ENCODE peak calls at places on chromosomes 11 and 22, in seven cellular contexts. W is ovary, K is IMR-90, Z is lower leg skin, L is heart left ventricle, S is NB4, F is prostate gland. O is an unnamed sample.

GRCh38 chr22:23684051-23684450 is 6.8 kb upstream of the RGL4 start:
- DNase-seq in L (no peak), W (peak), K (no peak), Z (no peak), S (no peak), F (no peak), O (peak)

GRCh38 chr22:28021998-28022660 is 103.1 kb upstream of the PITPNB start:
- DNase-seq in L (no peak), Z (no peak), F (no peak), W (no peak), K (no peak), S (no peak), O (no peak)

GRCh38 chr11:33168605-33169240 is 7.4 kb upstream of the CSTF3 start:
- DNase-seq in S (no peak), K (peak), L (no peak), Z (no peak), F (no peak), W (no peak), O (no peak)

GRCh38 chr11:78231962-78232459 is 43.3 kb downstream of the USP35 start:
- DNase-seq in K (peak), W (no peak), L (no peak), Z (no peak), S (no peak), F (no peak), O (no peak)

GRCh38 chr11:43898574-43898973 is 17.9 kb downstream of the ALKBH3 start:
- DNase-seq in L (no peak), W (no peak), F (no peak), S (no peak), Z (no peak), K (no peak), O (no peak)

GRCh38 chr11:65802841-65803240 is 16.0 kb downstream of the OVOL1 start:
- DNase-seq in S (no peak), K (no peak), F (no peak), L (peak), W (no peak), Z (no peak), O (no peak)

GRCh38 chr22:46143491-46144147 is 6.7 kb upstream of the PPARA start:
- DNase-seq in L (no peak), S (no peak), K (no peak), Z (no peak), W (peak), F (peak), O (no peak)

GRCh38 chr22:37566903-37567798 is 6.9 kb downstream of the CDC42EP1 start:
- DNase-seq in Z (no peak), F (peak), L (peak), S (peak), W (peak), K (peak), O (peak)

GRCh38 chr11:35918716-35919115 is 25.1 kb upstream of the LDLRAD3 start:
- DNase-seq in K (no peak), F (no peak), W (no peak), S (no peak), L (no peak), Z (no peak), O (no peak)

GRCh38 chr22:41445171-41446056 is 1.2 kb downstream of the TOB2 start:
- DNase-seq in Z (peak), S (peak), K (no peak), F (peak), L (no peak), W (peak), O (peak)

GRCh38 chr22:36304429-36304828 is 51.5 kb downstream of the APOL1 start:
- DNase-seq in S (no peak), K (peak), W (no peak), Z (no peak), F (no peak), L (no peak), O (no peak)
- TF ChIP-seq POLR2A in S (no peak), K (no peak), W (no peak), Z (no peak), F (no peak), L (no peak), O (no peak)

GRCh38 chr11:813440-814096 is 3.8 kb downstream of the RPLP2 start:
- DNase-seq in Z (no peak), S (peak), K (no peak), L (no peak), F (no peak), W (no peak), O (no peak)
- TF ChIP-seq POLR2A in Z (no peak), S (no peak), K (peak), L (no peak), F (no peak), W (no peak), O (no peak)

GRCh38 chr11:22832315-22833041 is 2.9 kb upstream of the SVIP start:
- DNase-seq in Z (no peak), W (no peak), F (no peak), K (no peak), S (no peak), L (no peak), O (no peak)

GRCh38 chr11:22828373-22828772 is 1.2 kb downstream of the SVIP start:
- DNase-seq in S (peak), F (no peak), W (no peak), L (no peak), K (no peak), Z (no peak), O (no peak)

GRCh38 chr11:22830082-22830414 is 447 bp upstream of the SVIP start:
- DNase-seq in S (no peak), K (no peak), L (no peak), Z (no peak), F (no peak), W (no peak), O (no peak)

DNA sequence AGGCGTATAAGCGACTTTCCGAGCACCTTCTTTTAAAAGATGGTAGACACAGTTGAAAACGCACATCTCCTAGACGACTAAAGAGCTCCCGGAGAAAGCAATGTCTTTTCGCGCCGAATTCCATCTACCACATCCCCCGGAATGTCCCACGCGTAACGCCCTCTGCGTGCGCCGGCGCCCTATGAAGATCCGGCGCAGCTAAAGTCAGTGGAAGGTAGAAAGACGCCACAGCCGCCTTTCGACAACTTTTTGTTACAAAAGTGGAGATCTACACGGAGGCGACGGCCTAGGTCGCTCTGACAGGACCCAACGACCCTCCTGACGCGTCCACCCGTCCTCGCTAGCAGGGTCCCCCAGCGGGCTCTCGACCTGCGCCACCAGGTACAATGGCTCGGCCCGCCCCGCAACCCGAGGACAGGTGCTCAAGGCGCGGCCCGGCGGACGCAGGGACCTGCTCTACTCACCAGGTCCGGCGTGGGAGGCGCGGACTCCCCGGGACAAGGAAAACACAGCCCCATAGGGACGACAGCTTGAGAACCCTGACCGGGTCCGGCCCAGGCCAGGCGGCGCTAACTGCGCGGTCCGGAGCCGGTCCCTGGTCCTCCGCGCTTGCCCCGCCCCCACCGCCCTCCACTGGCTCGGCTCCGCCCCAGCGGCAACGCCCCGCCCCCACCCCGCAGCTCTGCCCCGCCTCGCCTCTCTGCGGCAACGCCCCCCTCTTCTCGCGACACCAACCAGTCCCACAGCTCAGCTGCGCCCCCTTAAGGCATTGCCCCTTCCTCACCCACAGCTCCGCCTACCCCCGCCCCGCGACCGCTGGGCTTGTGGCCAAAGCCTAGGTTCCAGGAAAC is at the start of gene SVIP:
- DNase-seq in K (peak), F (peak), W (peak), L (peak), Z (peak), S (peak), O (peak)
- TF ChIP-seq POLR2A in K (no peak), F (peak), W (peak), L (peak), Z (no peak), S (no peak), O (peak)

DNA sequence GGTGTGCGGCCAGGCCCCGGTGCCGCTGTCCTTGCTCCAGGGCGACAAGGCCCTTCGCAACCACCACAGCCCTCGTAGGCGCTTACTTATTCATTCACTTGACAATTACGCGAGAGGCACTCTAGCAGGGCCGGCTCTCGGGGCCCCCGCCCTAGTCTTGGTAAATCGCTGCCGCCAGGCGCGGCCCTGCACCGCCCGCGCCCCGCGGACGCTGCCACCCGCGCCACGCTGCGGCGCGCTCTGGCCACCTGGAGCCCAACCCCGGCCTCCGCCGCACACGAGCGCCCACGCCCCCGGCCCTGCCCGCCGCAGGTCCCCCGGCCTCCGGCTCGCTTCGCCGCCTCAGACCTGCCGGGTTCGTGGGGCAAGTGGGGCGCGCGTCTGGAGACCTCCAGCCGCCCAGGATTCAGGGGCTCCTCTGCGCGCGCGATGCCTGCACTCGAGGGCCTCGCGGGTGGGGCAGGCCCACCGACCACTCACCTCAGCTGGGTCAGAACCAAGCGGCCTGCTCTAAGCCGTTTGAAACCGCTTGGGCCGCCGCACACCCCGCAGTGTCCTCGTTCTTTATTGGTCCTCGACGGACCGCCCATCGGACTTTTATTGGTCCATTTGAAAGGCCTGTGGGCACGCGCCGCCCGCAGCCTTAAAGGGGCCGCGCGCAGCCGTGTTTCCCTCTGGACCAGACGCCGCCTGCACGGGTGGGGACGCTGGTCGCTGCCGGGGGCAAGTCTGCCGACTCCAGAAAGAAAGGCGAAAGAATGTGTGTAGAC is at the start of gene CKAP5:
- DNase-seq in F (peak), K (peak), W (peak), L (peak), Z (peak), S (peak), O (peak)
- TF ChIP-seq POLR2A in F (peak), K (peak), W (peak), L (peak), Z (no peak), S (peak), O (peak)

DNA sequence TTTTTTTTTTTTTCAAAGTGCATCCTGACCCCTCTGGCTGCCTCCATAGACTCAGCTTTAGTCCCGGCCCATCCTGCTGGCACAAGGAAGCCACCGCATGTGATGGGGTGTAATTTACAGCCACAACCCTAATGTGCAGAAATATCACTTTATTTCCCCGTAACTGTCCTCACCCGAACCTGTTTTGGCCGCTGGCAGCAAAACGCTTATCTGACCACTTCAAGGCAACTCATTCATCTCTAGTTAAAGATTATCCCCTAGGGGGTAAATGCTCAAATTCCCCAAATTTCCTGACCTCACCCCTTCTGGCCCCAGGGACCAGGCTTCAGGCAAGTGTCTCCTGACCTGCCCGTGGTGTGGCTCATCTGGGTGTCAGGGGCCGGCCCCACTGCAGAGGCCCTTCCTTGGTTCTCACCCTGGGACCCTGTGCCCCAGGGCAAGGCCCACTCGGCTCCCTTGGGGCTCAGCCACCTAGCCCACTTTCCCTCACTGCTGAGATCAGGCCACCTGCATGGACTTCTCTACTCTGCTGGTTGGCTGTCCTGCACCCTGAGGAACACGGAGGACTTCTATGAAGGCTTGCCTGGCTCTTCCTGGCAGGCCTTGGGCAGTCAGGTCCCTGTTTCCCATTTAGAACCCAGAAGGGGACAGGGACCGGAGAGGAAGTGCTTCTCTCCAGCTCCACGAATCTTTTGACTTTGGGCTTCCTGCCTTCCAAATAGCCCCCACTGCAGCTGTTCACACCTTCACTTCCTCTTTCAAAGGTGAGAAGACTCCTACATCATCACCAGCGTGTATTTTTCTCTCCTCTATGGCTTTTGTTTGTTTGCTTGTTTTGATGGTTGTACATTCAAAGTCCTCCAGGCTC is 53.3 kb downstream of the WNT11 start:
- DNase-seq in W (no peak), K (no peak), F (no peak), L (no peak), Z (no peak), S (no peak), O (no peak)
- TF ChIP-seq POLR2A in W (no peak), K (no peak), F (no peak), L (no peak), Z (no peak), S (no peak), O (no peak)

DNA sequence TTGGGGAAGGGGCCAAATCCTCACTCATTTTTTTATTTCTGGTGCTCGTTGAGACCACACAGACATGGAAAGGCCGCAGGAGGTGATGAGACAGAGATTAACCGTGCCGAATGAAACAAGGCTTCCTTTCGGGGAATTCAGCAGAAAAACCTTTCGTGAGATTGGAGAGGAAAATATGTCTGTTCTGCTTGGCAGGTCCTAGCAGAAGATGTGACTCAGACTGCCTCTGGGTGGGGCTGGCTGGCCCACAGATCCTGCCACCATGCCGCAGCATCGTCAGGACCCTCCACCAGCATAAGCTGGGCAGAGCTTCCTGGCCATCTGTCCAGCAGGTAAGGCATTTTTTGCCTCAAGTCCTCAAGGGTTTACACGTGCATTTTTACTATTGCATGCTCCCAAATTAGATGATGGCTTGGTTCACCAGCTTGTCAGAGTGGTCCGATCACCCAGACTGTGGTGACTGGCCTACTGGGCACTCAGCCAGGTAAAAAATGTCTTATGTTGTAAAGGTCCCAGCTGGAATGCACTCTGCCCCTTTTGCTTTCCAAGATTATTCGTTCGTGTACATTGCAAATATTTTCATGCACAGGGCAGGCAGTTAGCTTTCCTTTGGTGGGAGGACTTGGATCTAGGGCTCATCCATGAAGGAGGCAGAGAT is 1.5 kb downstream of the DDB2 start:
- DNase-seq in L (no peak), W (peak), S (peak), Z (peak), K (peak), F (peak), O (peak)
- TF ChIP-seq POLR2A in L (no peak), W (no peak), S (no peak), Z (no peak), K (no peak), F (no peak), O (no peak)

DNA sequence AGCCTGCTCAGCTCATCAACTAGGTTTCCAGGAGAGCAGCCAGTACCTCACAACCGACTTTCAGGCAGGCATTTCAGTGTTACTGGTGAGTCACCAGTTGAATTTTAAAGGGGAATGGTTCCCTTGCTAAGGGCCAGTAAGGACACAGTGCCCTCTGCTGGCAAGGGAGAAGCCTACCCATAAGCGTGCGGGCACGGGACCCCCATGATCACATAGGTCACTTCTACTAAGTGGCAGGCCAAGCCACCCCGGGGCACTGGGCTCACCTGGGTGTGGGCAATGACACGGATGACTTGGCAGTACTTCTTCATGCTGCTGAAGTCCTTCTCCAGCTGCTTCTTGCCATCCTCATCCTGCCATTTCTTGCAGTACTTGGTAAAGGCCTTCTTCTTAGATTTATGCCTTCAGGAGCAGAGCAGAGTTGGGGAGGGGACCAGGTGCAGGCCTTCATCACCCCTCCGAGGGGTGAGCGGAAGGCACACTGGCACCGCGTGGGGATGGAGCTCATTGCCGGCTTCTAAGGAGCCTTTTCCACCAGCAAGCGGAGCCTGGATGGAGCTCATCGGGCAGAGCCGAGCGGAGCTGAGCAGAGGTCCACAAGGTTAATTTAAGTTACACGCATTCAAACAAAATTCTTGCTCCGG is 2.9 kb downstream of the RPL3 start:
- DNase-seq in W (peak), F (peak), S (peak), Z (peak), K (peak), L (peak), O (peak)
- TF ChIP-seq POLR2A in W (peak), F (no peak), S (no peak), Z (no peak), K (peak), L (no peak), O (no peak)

DNA sequence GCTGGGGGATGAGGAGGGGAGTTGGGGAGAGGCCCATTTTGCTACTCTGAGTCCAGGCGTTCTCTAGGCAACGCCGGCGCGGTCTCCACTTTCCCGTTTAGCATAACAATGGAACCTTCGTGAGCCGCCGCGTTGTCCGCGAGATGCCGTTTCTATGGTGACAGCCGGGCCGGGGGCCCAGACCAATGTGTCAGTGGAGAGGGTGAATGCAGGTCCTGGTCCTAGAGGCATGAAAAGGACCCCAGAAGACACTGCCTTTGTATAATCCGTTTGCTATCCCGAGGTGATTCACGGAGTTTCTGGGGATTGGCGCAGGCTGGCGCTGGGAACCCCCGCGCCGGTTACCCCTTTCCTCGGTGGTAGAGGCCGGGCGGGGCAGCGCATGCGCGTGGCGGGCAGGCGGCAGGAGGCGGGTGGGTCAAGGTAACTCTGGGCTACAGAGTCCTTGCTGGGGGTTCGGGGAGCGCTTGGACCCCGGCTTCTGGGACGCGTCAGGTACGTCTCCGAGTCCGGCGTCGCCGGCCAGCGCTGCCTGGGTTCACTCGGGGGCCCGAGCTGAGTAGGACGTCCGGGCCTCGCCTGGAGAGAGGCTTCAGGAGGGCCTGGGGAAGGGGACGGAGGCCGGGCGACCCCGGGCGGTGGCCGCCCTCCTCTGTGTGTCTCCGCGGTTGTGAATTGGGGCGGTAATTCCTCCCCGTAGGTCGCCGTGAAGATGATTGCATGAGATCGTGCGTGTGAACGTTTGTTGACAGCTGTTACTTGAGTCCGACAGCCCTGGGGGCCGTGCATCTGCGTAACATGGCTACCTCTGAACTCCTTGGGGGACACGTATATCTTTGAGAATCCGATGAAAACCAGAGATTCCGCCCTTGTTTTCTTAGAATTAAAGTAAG is at the start of the genes CBY1 and FAM227A:
- DNase-seq in F (peak), Z (peak), L (peak), S (peak), K (peak), W (peak), O (peak)
- TF ChIP-seq POLR2A in F (peak), Z (peak), L (peak), S (peak), K (peak), W (peak), O (no peak)